ENCODE peak calls at places on chromosome 19, in five cellular contexts. E is transverse colon, G is Peyer's patch, N is thyroid gland, B is dorsolateral prefrontal cortex. V is an unnamed sample.
A peak's percentile ranks its signal among the peaks of the same experiment; 100 is the strongest.

GRCh38 chr19:44111910-44112463 is 1.2 kb upstream of the ZNF225 start:
- DNase-seq in E (no peak), G (no peak), N (peak; percentile 12), B (no peak), V (no peak)

GRCh38 chr19:18611327-18612050 is 1.2 kb upstream of the TMEM59L start:
- DNase-seq in E (no peak), N (no peak), B (no peak), G (no peak), V (no peak)

GRCh38 chr19:30228726-30229523 is 143.3 kb upstream of the ZNF536 start:
- DNase-seq in G (no peak), B (no peak), E (no peak), N (peak; percentile 31), V (no peak)

GRCh38 chr19:56838930-56839664 is 1.4 kb downstream of the PEG3 start:
- DNase-seq in B (peak; percentile 99), N (peak; percentile 100), G (peak; percentile 64), E (peak; percentile 84), V (peak; percentile 99)

GRCh38 chr19:51337141-51337860 is 4.6 kb downstream of the VSIG10L start:
- DNase-seq in B (no peak), N (no peak), E (no peak), G (no peak), V (no peak)

GRCh38 chr19:4606921-4607678 is 32.2 kb upstream of the TNFAIP8L1 start:
- DNase-seq in B (no peak), E (no peak), N (peak; percentile 73), G (no peak), V (no peak)

GRCh38 chr19:15262011-15262410 is 29.8 kb upstream of the EPHX3 start:
- DNase-seq in B (no peak), G (no peak), N (no peak), E (no peak), V (no peak)

GRCh38 chr19:10086032-10086903 is at the start of gene SHFL:
- DNase-seq in N (peak; percentile 72), E (peak; percentile 88), B (peak; percentile 65), G (peak; percentile 82), V (no peak)

GRCh38 chr19:38034153-38034835 is 127.3 kb downstream of the SIPA1L3 start:
- DNase-seq in E (peak; percentile 38), G (no peak), N (no peak), B (no peak), V (no peak)

GRCh38 chr19:4861147-4861546 is 6.3 kb downstream of the PLIN3 start:
- DNase-seq in B (no peak), E (peak; percentile 87), N (peak; percentile 81), G (no peak), V (no peak)

GRCh38 chr19:18130523-18131242 is 22.3 kb upstream of the PIK3R2 start:
- DNase-seq in B (no peak), G (no peak), E (no peak), N (no peak), V (no peak)

GRCh38 chr19:49019242-49019932 is 2.5 kb upstream of the LHB start:
- DNase-seq in G (peak; percentile 71), E (peak; percentile 84), B (no peak), N (peak; percentile 82), V (no peak)

GRCh38 chr19:38893341-38893771 is 6.1 kb downstream of the SIRT2 start:
- DNase-seq in B (no peak), E (no peak), N (peak; percentile 81), G (no peak), V (no peak)

GRCh38 chr19:2624537-2625091 is 77.9 kb downstream of the GNG7 start:
- DNase-seq in E (no peak), G (peak; percentile 70), N (peak; percentile 98), B (no peak), V (no peak)

GRCh38 chr19:57171551-57172081 is 4.3 kb upstream of the DUXA start:
- DNase-seq in E (peak; percentile 10), G (no peak), N (peak; percentile 70), B (peak; percentile 51), V (peak; percentile 78)

GRCh38 chr19:7197760-7198696 is 96.2 kb downstream of the INSR start:
- DNase-seq in N (peak; percentile 95), E (peak; percentile 94), G (peak; percentile 78), B (peak; percentile 93), V (peak; percentile 94)

GRCh38 chr19:7197169-7197759 is 97.0 kb downstream of the INSR start:
- DNase-seq in G (peak; percentile 81), N (peak; percentile 96), B (peak; percentile 93), E (peak; percentile 92), V (peak; percentile 97)

GRCh38 chr19:7199613-7200533 is 94.3 kb downstream of the INSR start:
- DNase-seq in E (peak; percentile 57), N (no peak), G (no peak), B (no peak), V (no peak)

GRCh38 chr19:7194566-7194965 is 99.6 kb downstream of the INSR start:
- DNase-seq in G (no peak), B (no peak), E (no peak), N (no peak), V (no peak)

DNA sequence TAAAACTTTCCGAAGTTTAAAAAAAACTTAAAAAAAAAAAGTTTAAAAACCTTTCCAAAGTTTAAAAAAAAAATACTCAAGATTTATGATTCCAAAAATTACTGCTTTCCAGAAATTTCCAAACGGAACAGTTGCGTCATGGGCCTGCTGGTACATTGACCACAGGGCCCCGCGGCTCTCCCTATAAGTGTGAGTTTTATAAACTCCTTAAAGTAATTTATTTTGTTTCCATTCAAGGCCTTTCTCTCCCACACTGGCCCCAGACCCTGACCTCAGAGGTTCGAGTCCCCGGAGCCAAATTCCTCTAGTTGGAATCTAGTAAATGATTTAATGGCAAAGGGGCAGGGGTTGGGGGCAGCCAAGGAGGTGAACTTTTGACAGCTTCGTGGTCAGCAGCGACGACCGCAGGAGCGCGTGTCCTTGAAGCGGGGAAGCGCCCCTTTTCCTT is 97.5 kb downstream of the INSR start:
- DNase-seq in N (no peak), G (peak; percentile 26), B (no peak), E (no peak), V (no peak)
- H3K27ac ChIP-seq in N (peak overlapping the region; percentile 69), G (peak overlapping the region; percentile 95), B (peak overlapping the region; percentile 79), E (peak overlapping the region; percentile 87), V (peak overlapping the region; percentile 86)

GRCh38 chr19:12035220-12036172 is at the start of gene ZNF433:
- DNase-seq in N (peak; percentile 100), E (peak; percentile 96), B (peak; percentile 94), G (peak; percentile 92), V (peak; percentile 95)

GRCh38 chr19:12034196-12034595 is 1.3 kb downstream of the ZNF433 start:
- DNase-seq in E (no peak), N (peak; percentile 27), B (no peak), G (no peak), V (no peak)

DNA sequence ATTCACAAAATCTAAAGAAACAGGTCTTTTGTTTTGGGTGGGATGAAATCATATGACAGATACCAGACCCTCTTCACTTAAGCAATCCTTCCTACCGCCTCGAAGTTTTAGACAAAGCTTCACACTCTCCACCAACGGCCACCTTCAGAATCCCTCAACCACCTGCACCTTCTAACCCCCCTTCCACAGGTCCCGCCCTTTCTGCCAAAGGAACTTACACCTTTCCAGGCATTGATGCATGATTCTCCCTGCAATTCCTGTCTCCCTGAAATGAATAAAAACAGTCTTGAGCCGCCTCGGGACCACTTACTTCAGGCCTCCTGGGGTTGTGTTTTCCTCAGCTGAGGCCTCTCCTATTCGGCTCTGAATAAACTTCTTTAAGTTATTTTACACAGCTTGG is 869 bp downstream of the ZNF433 start:
- DNase-seq in B (no peak), G (no peak), E (no peak), N (peak; percentile 41), V (no peak)
- H3K4me3 ChIP-seq in B (peak overlapping the region; percentile 98), G (peak overlapping the region; percentile 70), E (no peak overlapping the region), N (peak overlapping the region; percentile 28), V (peak overlapping the region; percentile 96)

GRCh38 chr19:53871448-53871847 is 3.8 kb downstream of the MYADM start:
- DNase-seq in N (no peak), E (no peak), G (no peak), B (no peak), V (no peak)

GRCh38 chr19:53872762-53873161 is 5.1 kb downstream of the MYADM start:
- DNase-seq in E (no peak), N (no peak), B (no peak), G (no peak), V (no peak)

GRCh38 chr19:53874384-53874995 is 6.8 kb downstream of the MYADM start:
- DNase-seq in N (no peak), E (no peak), B (no peak), G (no peak), V (no peak)

GRCh38 chr19:53875602-53876340 is 6.2 kb upstream of the PRKCG start:
- DNase-seq in B (no peak), N (peak; percentile 52), G (no peak), E (no peak), V (no peak)

DNA sequence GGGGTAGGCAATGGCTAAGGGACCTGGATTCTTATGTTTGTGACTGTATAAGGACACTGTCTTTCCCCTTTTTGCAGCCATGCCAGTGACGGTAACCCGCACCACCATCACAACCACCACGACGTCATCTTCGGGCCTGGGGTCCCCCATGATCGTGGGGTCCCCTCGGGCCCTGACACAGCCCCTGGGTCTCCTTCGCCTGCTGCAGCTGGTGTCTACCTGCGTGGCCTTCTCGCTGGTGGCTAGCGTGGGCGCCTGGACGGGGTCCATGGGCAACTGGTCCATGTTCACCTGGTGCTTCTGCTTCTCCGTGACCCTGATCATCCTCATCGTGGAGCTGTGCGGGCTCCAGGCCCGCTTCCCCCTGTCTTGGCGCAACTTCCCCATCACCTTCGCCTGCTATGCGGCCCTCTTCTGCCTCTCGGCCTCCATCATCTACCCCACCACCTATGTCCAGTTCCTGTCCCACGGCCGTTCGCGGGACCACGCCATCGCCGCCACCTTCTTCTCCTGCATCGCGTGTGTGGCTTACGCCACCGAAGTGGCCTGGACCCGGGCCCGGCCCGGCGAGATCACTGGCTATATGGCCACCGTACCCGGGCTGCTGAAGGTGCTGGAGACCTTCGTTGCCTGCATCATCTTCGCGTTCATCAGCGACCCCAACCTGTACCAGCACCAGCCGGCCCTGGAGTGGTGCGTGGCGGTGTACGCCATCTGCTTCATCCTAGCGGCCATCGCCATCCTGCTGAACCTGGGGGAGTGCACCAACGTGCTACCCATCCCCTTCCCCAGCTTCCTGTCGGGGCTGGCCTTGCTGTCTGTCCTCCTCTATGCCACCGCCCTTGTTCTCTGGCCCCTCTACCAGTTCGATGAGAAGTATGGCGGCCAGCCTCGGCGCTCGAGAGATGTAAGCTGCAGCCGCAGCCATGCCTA is 6.0 kb downstream of the MYADM start:
- DNase-seq in B (no peak), G (no peak), N (no peak), E (no peak), V (no peak)
- H3K27ac ChIP-seq in B (no peak overlapping the region), G (peak overlapping the region; percentile 30), N (no peak overlapping the region), E (peak overlapping the region; percentile 35), V (no peak overlapping the region)

GRCh38 chr19:6482343-6482686 is 728 bp upstream of the DENND1C start:
- DNase-seq in N (no peak), G (no peak), E (no peak), B (no peak), V (no peak)

GRCh38 chr19:6483235-6483634 is 1.6 kb upstream of the DENND1C start:
- DNase-seq in N (no peak), E (no peak), B (no peak), G (no peak), V (no peak)

GRCh38 chr19:6479836-6480398 is 1.7 kb downstream of the DENND1C start:
- DNase-seq in E (no peak), N (no peak), G (no peak), B (no peak), V (no peak)

GRCh38 chr19:6480843-6481415 is 658 bp downstream of the DENND1C start:
- DNase-seq in N (no peak), G (no peak), B (no peak), E (no peak), V (no peak)

GRCh38 chr19:6481541-6482342 is at the start of gene DENND1C:
- DNase-seq in N (no peak), B (peak; percentile 56), E (peak; percentile 66), G (peak; percentile 85), V (no peak)
- H3K4me3 ChIP-seq in N (no peak within 1 kb of the TSS), B (peak within 1 kb of the TSS; percentile 37), E (no peak within 1 kb of the TSS), G (peak within 1 kb of the TSS; percentile 46), V (peak within 1 kb of the TSS; percentile 58)